ENCODE peak calls at places on chromosome 7, in nine cellular contexts. N is CD8-positive, alpha-beta T cell; J is HCT116; A is cardiac muscle cell; R is ovary; O is left ventricle myocardium inferior; B is pancreas; K is neuronal stem cell; V is gastrocnemius medialis. D is an unnamed sample.

GRCh38 chr7:158614695-158615094 is 27.1 kb upstream of the PTPRN2 start:
- DNase-seq in R (no peak), V (no peak), J (no peak), K (no peak), A (no peak), N (no peak), O (no peak), B (no peak), D (no peak)

GRCh38 chr7:138546064-138546619 is 86.1 kb downstream of the TRIM24 start:
- DNase-seq in A (no peak), O (no peak), N (no peak), R (no peak), J (no peak), B (no peak), V (no peak), K (no peak), D (no peak)

GRCh38 chr7:52555805-52556204 is 479.6 kb upstream of the POM121L12 start:
- DNase-seq in O (no peak), R (no peak), J (no peak), K (no peak), V (no peak), B (no peak), N (no peak), A (no peak), D (no peak)

GRCh38 chr7:135923700-135924261 is 53.4 kb downstream of the MTPN start:
- DNase-seq in N (no peak), O (no peak), B (no peak), J (peak; percentile 81), R (no peak), V (no peak), A (no peak), K (no peak), D (no peak)

GRCh38 chr7:153567426-153567825 is 484.8 kb upstream of the DPP6 start:
- DNase-seq in V (no peak), O (peak; percentile 59), J (no peak), A (no peak), R (no peak), N (no peak), B (no peak), K (no peak), D (peak; percentile 71)

GRCh38 chr7:102992509-102992819 is 79.7 kb downstream of the LRRC17 start:
- DNase-seq in B (no peak), K (no peak), J (no peak), V (no peak), A (no peak), N (no peak), R (no peak), O (no peak), D (no peak)

GRCh38 chr7:104805449-104806317 is 208.3 kb upstream of the KMT2E start:
- DNase-seq in V (no peak), B (no peak), K (no peak), N (no peak), A (no peak), R (no peak), O (no peak), J (no peak), D (no peak)

GRCh38 chr7:100673942-100674431 is 447 bp downstream of the GNB2 start:
- DNase-seq in V (peak; percentile 44), R (peak; percentile 76), A (no peak), B (peak; percentile 86), N (peak; percentile 48), J (no peak), O (peak; percentile 52), K (no peak), D (peak; percentile 81)

GRCh38 chr7:101596898-101597297 is 32.2 kb downstream of the MYL10 start:
- DNase-seq in R (no peak), N (no peak), J (no peak), O (no peak), K (no peak), A (no peak), B (no peak), V (no peak), D (no peak)

GRCh38 chr7:128833148-128833938 is 3.1 kb downstream of the FLNC start:
- DNase-seq in V (peak; percentile 74), O (peak; percentile 77), A (peak; percentile 85), N (no peak), B (no peak), K (no peak), R (peak; percentile 65), J (no peak), D (peak; percentile 70)

GRCh38 chr7:137904826-137905225 is 58.1 kb upstream of the DGKI start:
- DNase-seq in V (no peak), B (no peak), K (no peak), J (no peak), O (no peak), R (no peak), N (no peak), A (peak; percentile 78), D (no peak)

GRCh38 chr7:48244902-48245301 is 73.6 kb downstream of the ABCA13 start:
- DNase-seq in B (no peak), O (no peak), A (no peak), V (peak; percentile 3), K (no peak), N (no peak), R (no peak), J (no peak), D (no peak)

GRCh38 chr7:1669954-1670893 is at the start of gene ELFN1:
- DNase-seq in K (peak; percentile 87), N (peak; percentile 2), O (no peak), V (no peak), A (peak; percentile 91), J (no peak), R (no peak), B (peak; percentile 74), D (peak; percentile 64)

GRCh38 chr7:84238611-84239010 is 44.0 kb upstream of the SEMA3A start:
- DNase-seq in A (no peak), O (no peak), K (no peak), N (no peak), V (no peak), B (no peak), R (no peak), J (no peak), D (no peak)

GRCh38 chr7:50962962-50963374 is 180.3 kb upstream of the GRB10 start:
- DNase-seq in K (no peak), J (peak; percentile 86), A (no peak), R (peak; percentile 17), N (no peak), O (peak; percentile 78), V (no peak), B (peak; percentile 90), D (peak; percentile 43)

GRCh38 chr7:41599760-41600159 is 103.1 kb downstream of the INHBA start:
- DNase-seq in N (no peak), R (no peak), V (no peak), O (no peak), K (no peak), J (no peak), B (no peak), A (no peak), D (no peak)

DNA sequence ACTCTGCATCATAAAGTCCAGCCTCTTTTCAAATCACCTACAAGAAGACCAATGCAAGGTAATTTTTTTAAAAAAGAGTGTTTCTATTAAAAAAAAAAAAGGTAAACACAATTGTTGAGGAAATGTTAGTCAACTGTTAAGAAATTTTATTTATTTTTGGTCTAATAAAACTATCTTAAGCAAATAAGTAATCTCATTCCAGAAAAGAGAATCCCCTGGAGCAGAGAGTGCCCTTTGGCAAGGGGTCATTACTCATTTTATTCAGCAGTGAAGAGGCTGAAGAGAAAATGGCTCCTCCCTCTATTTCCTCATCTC is 63.4 kb upstream of the GSDME start:
- DNase-seq in N (no peak), O (no peak), J (no peak), B (no peak), V (no peak), R (no peak), K (no peak), A (peak; percentile 41), D (no peak)
- H3K4me1 ChIP-seq in N (peaks cover 34% of the 10 kb centered on the region), O (peaks cover 31% of the 10 kb centered on the region), J (peaks cover 54% of the 10 kb centered on the region), B (peaks cover 12% of the 10 kb centered on the region), V (peaks cover 16% of the 10 kb centered on the region), R (peaks cover 3% of the 10 kb centered on the region), K (peaks cover 11% of the 10 kb centered on the region), A (peaks cover 23% of the 10 kb centered on the region), D (no peaks in the 10 kb centered on the region)

GRCh38 chr7:106220307-106220706 is 64.5 kb downstream of the NAMPT start:
- DNase-seq in V (no peak), R (no peak), K (no peak), A (no peak), B (no peak), O (no peak), N (no peak), J (no peak), D (no peak)
- H3K4me3 ChIP-seq in V (no peak overlapping the region), R (no peak overlapping the region), K (no peak overlapping the region), A (no peak overlapping the region), B (no peak overlapping the region), O (no peak overlapping the region), N (no peak overlapping the region), J (no peak overlapping the region), D (no peak overlapping the region)

GRCh38 chr7:5053175-5053574 is 7.5 kb downstream of the RBAK start:
- DNase-seq in V (no peak), J (no peak), B (no peak), K (no peak), R (no peak), A (no peak), N (no peak), O (no peak), D (no peak)
- H3K36me3 ChIP-seq in V (peaks cover 10% of the 10 kb centered on the region), J (peaks cover 67% of the 10 kb centered on the region), B (peaks cover 14% of the 10 kb centered on the region), K (peaks cover 15% of the 10 kb centered on the region), R (peaks cover 5% of the 10 kb centered on the region), A (peaks cover 45% of the 10 kb centered on the region), N (peaks cover 34% of the 10 kb centered on the region), O (peaks cover 100% of the 10 kb centered on the region), D (peaks cover 82% of the 10 kb centered on the region)

GRCh38 chr7:5636914-5637313 is 144.5 kb downstream of the RNF216 start:
- DNase-seq in K (no peak), A (no peak), R (peak; percentile 73), N (no peak), V (peak; percentile 30), B (no peak), J (no peak), O (peak; percentile 60), D (peak; percentile 84)

GRCh38 chr7:5635461-5636445 is 145.7 kb downstream of the RNF216 start:
- DNase-seq in A (no peak), J (no peak), K (no peak), N (no peak), O (no peak), V (no peak), R (no peak), B (no peak), D (no peak)

GRCh38 chr7:5634107-5634950 is 147.1 kb downstream of the RNF216 start:
- DNase-seq in J (no peak), B (no peak), N (no peak), O (peak; percentile 71), K (no peak), V (peak; percentile 59), R (peak; percentile 58), A (peak; percentile 40), D (peak; percentile 79)

GRCh38 chr7:5637415-5637814 is 144.0 kb downstream of the RNF216 start:
- DNase-seq in A (no peak), B (no peak), K (no peak), R (no peak), O (no peak), J (no peak), V (no peak), N (no peak), D (no peak)

DNA sequence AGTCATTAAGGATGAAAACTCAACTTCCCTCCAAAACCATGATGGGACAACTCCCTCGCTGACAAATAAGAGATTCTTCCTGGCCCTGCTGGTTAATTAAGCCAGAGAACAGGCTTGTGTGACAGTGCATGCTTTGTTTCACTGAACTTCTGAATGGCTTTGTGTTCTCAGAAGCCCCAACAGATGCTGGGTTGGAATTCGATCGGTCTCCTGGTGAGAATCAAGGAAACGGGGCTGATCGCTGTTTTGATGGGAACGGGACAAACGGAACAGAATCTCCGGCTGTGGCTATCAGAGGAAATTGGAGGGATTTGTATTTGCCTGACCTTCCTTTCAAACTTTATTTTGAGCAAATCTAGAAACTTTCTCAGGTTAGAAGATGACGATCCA is 145.0 kb downstream of the RNF216 start:
- DNase-seq in N (no peak), V (no peak), K (no peak), J (no peak), A (no peak), B (no peak), R (no peak), O (no peak), D (no peak)
- H3K4me1 ChIP-seq in N (peaks cover 20% of the 10 kb centered on the region), V (peaks cover 42% of the 10 kb centered on the region), K (peaks cover 47% of the 10 kb centered on the region), J (no peaks in the 10 kb centered on the region), A (peaks cover 34% of the 10 kb centered on the region), B (peaks cover 17% of the 10 kb centered on the region), R (peaks cover 24% of the 10 kb centered on the region), O (peaks cover 64% of the 10 kb centered on the region), D (peaks cover 48% of the 10 kb centered on the region)

D was measured in tibial artery.